ENCODE peak calls at places on chromosomes 12 and 14, in four cellular contexts. Y is glutamatergic neuron; O is neural progenitor cell; P is CD8-positive, alpha-beta T cell. Q is an unnamed sample.

GRCh38 chr14:52703225-52703624 is 3.8 kb upstream of the PSMC6 start:
- DNase-seq in Y (no peak), O (no peak), P (no peak), Q (no peak)

GRCh38 chr12:27474344-27474743 is 27.8 kb downstream of the SMCO2 start:
- DNase-seq in Y (no peak), P (no peak), O (no peak), Q (no peak)

GRCh38 chr14:65302571-65303184 is 109.9 kb upstream of the FUT8 start:
- DNase-seq in Y (no peak), O (no peak), P (no peak), Q (no peak)

GRCh38 chr14:97820781-97821180 is 1023.6 kb downstream of the VRK1 start:
- DNase-seq in Y (no peak), P (no peak), O (no peak), Q (no peak)

GRCh38 chr14:95889236-95889979 is 12.8 kb downstream of the TUNAR start:
- DNase-seq in O (no peak), P (no peak), Y (no peak), Q (no peak)

GRCh38 chr14:78005325-78005724 is 164.8 kb upstream of the NRXN3 start:
- DNase-seq in O (no peak), Y (no peak), P (no peak), Q (no peak)

GRCh38 chr14:65238456-65238855 is 136.1 kb upstream of the MAX start:
- DNase-seq in P (no peak), O (no peak), Y (no peak), Q (no peak)

GRCh38 chr14:105154476-105154871 is 14.1 kb downstream of the JAG2 start:
- DNase-seq in P (no peak), Y (peak; percentile 20), O (no peak), Q (no peak)

GRCh38 chr14:103104654-103105511 is 10.4 kb downstream of the EXOC3L4 start:
- DNase-seq in O (peak; percentile 77), Y (peak; percentile 85), P (peak; percentile 71), Q (peak; percentile 85)

GRCh38 chr12:83136421-83136820 is 449.7 kb downstream of the TMTC2 start:
- DNase-seq in P (no peak), O (peak; percentile 42), Y (no peak), Q (no peak)

GRCh38 chr12:82300611-82301010 is 57.6 kb downstream of the CCDC59 start:
- DNase-seq in Y (no peak), P (no peak), O (no peak), Q (no peak)

GRCh38 chr12:28966049-28966778 is 182.9 kb upstream of the FAR2 start:
- DNase-seq in P (no peak), Y (no peak), O (peak; percentile 7), Q (no peak)

GRCh38 chr14:70646705-70647104 is 5.0 kb downstream of the TTC9 start:
- DNase-seq in Y (no peak), P (no peak), O (peak; percentile 13), Q (no peak)

GRCh38 chr12:53224268-53224896 is 7.6 kb downstream of the RARG start:
- DNase-seq in Y (no peak), P (no peak), O (peak; percentile 70), Q (no peak)

GRCh38 chr14:93059917-93060545 is 55.7 kb downstream of the ITPK1 start:
- DNase-seq in P (peak; percentile 24), O (no peak), Y (no peak), Q (peak; percentile 44)

GRCh38 chr12:103020839-103021238 is 63.4 kb downstream of the ASCL1 start:
- DNase-seq in Y (no peak), P (no peak), O (no peak), Q (no peak)

GRCh38 chr12:94109154-94109553 is 39.2 kb upstream of the PLXNC1 start:
- DNase-seq in O (no peak), Y (no peak), P (no peak), Q (no peak)

GRCh38 chr12:93245543-93245942 is 132.2 kb upstream of the NUDT4 start:
- DNase-seq in P (peak; percentile 35), O (peak; percentile 56), Y (no peak), Q (no peak)

GRCh38 chr12:127293507-127294310 is 973.3 kb upstream of the TMEM132C start:
- DNase-seq in O (peak; percentile 76), P (peak; percentile 24), Y (peak; percentile 60), Q (peak; percentile 76)

GRCh38 chr14:30211326-30211725 is 283.7 kb upstream of the PRKD1 start:
- DNase-seq in O (no peak), Y (no peak), P (no peak), Q (no peak)

GRCh38 chr12:100717733-100718067 is 76.9 kb upstream of the ANO4 start:
- DNase-seq in P (no peak), O (peak; percentile 41), Y (peak; percentile 21), Q (no peak)

GRCh38 chr14:23605931-23606585 is 27.5 kb upstream of the JPH4 start:
- DNase-seq in O (no peak), Y (no peak), P (no peak), Q (no peak)

GRCh38 chr14:80300351-80300750 is 89.0 kb upstream of the DIO2 start:
- DNase-seq in O (no peak), P (no peak), Y (no peak), Q (no peak)

GRCh38 chr14:37862263-37862662 is 266.8 kb downstream of the TTC6 start:
- DNase-seq in O (no peak), P (no peak), Y (no peak), Q (no peak)

GRCh38 chr14:74843653-74844052 is 32.3 kb downstream of the PROX2 start:
- DNase-seq in Y (no peak), P (no peak), O (no peak), Q (no peak)

GRCh38 chr12:12592930-12593329 is 18.7 kb upstream of the CREBL2 start:
- DNase-seq in Y (no peak), P (no peak), O (no peak), Q (no peak)

GRCh38 chr12:18658829-18659228 is 79.0 kb downstream of the PLCZ1 start:
- DNase-seq in Y (no peak), P (no peak), O (no peak), Q (no peak)

GRCh38 chr12:1812650-1813302 is 7.6 kb upstream of the LRTM2 start:
- DNase-seq in Y (no peak), P (no peak), O (no peak), Q (no peak)

GRCh38 chr14:95121911-95122696 is 35.2 kb downstream of the DICER1 start:
- DNase-seq in P (no peak), Y (no peak), O (no peak), Q (no peak)

GRCh38 chr12:4267904-4268548 is 5.5 kb upstream of the CCND2 start:
- DNase-seq in Y (no peak), P (no peak), O (no peak), Q (no peak)

GRCh38 chr12:4270670-4271432 is 2.7 kb upstream of the CCND2 start:
- DNase-seq in Y (peak; percentile 58), O (peak; percentile 74), P (no peak), Q (peak; percentile 71)

GRCh38 chr12:4270016-4270669 is 3.4 kb upstream of the CCND2 start:
- DNase-seq in O (peak; percentile 11), Y (no peak), P (peak; percentile 19), Q (no peak)

GRCh38 chr12:4268549-4269181 is 4.9 kb upstream of the CCND2 start:
- DNase-seq in Y (no peak), O (peak; percentile 31), P (peak; percentile 34), Q (peak; percentile 30)

DNA sequence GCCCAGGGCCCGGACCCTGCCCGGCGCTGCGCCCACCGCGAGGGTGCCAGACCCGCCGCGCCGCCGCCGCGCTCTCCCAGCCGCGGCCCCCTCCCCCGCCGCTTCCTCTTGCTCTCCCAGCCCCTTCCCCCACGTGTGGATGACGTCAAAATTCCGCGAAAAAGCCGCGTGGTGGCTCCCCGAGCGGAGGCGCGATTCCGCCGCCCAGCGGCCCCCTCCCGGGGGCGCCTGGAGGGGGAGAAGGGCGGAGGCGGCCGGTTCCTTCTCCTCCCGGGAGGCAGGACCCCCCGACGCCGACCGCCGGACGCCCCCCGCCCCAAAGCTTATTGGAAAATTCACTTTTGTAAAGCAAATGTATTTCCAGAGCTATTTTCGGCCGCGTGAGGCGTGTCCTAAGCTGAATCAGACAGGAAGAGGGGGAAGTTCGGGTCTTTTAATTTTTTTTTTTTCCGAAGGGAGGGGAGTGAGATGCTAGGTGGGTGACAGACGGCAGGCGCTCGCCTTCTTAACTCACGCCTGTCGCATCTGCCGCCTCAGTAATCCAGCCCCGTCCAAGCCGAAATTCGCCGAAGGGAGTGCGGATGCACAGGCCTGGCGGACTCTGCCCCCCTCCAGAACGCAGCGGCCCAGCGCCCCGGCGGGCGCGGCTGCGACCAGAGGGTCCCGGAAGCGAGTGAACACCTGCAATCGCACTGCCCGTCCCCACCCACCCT is 4.1 kb upstream of the CCND2 start:
- DNase-seq in P (peak; percentile 87), Y (peak; percentile 83), O (peak; percentile 84), Q (peak; percentile 87)
- TF ChIP-seq CTCF in P (no peak), Y (no peak), O (no peak), Q (no peak)

GRCh38 chr14:68775614-68776126 is 17.2 kb downstream of the ZFP36L1 start:
- DNase-seq in Y (peak; percentile 2), P (no peak), O (no peak), Q (no peak)
- TF ChIP-seq CTCF in Y (peak; percentile 29), P (no peak), O (peak; percentile 33), Q (no peak)

DNA sequence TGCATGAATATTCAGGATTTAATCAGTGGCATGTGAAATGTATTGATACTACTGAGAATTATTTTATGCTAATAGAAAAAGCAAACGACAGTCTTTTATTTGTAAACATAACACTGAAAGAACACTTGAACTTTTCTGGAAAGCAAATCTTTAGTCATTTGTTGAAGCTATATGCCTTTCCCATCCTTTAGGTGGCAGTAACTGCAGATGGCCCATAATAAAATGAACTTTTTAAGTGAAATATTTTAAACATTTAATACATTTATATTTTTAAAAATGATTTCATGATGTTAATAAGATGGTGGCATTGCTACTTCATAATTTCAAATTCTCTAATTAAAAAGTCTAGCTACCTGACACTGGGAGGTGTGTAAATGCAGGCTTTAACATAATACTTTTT is 13.9 kb upstream of the KRR1 start:
- DNase-seq in O (no peak), Y (no peak), P (no peak), Q (no peak)
- TF ChIP-seq CTCF in O (peak; percentile 11), Y (no peak), P (no peak), Q (peak; percentile 25)

GRCh38 chr14:99201351-99202073 is 70.5 kb downstream of the BCL11B start:
- DNase-seq in Y (no peak), O (no peak), P (no peak), Q (no peak)

GRCh38 chr14:99200654-99201005 is 71.4 kb downstream of the BCL11B start:
- DNase-seq in Y (no peak), O (no peak), P (no peak), Q (no peak)

GRCh38 chr14:99202516-99202915 is 69.5 kb downstream of the BCL11B start:
- DNase-seq in O (no peak), P (no peak), Y (no peak), Q (no peak)

GRCh38 chr14:99198746-99199145 is 73.3 kb downstream of the BCL11B start:
- DNase-seq in P (no peak), Y (no peak), O (no peak), Q (no peak)

GRCh38 chr14:99199854-99200653 is 71.9 kb downstream of the BCL11B start:
- DNase-seq in O (no peak), Y (no peak), P (no peak), Q (no peak)
- TF ChIP-seq CTCF in O (peak; percentile 49), Y (no peak), P (no peak), Q (no peak)

GRCh38 chr14:51129130-51129529 is 34.2 kb upstream of the TRIM9 start:
- DNase-seq in O (no peak), Y (no peak), P (no peak), Q (no peak)
- TF ChIP-seq CTCF in O (peak; percentile 15), Y (no peak), P (no peak), Q (no peak)